ENCODE peak calls at places on chromosome 13, in nine cellular contexts. N, T, Z, S, E, M, L, J and O are unnamed samples.

GRCh38 chr13:70817571-70817970 is 709.3 kb upstream of the KLHL1 start:
- DNase-seq in N (no peak), T (no peak), Z (no peak), S (no peak), E (no peak), M (no peak), L (no peak), J (no peak), O (no peak)

GRCh38 chr13:88074794-88075509 is 403.8 kb downstream of the SLITRK5 start:
- DNase-seq in N (no peak), T (peak; percentile 3), Z (no peak), S (no peak), E (no peak), M (peak; percentile 44), L (no peak), J (no peak), O (no peak)

GRCh38 chr13:48478401-48478800 is 54.5 kb downstream of the RCBTB2 start:
- DNase-seq in N (no peak), T (no peak), Z (no peak), S (no peak), E (no peak), M (peak; percentile 20), L (no peak), J (no peak), O (no peak)

GRCh38 chr13:60572003-60572792 is 175.2 kb downstream of the TDRD3 start:
- DNase-seq in N (no peak), T (peak; percentile 58), Z (no peak), S (no peak), E (no peak), M (peak; percentile 80), L (no peak), J (peak; percentile 43), O (no peak)

GRCh38 chr13:68522184-68522583 is 1292.0 kb upstream of the PCDH9 start:
- DNase-seq in N (no peak), T (no peak), Z (no peak), S (no peak), E (no peak), M (no peak), L (no peak), J (no peak), O (no peak)

GRCh38 chr13:26867451-26868067 is 107.0 kb upstream of the GPR12 start:
- DNase-seq in N (no peak), T (peak; percentile 42), Z (no peak), S (peak; percentile 29), E (no peak), M (no peak), L (no peak), J (no peak), O (no peak)

GRCh38 chr13:40460116-40460515 is 206.3 kb downstream of the FOXO1 start:
- DNase-seq in N (no peak), T (no peak), Z (no peak), S (no peak), E (no peak), M (no peak), L (no peak), J (no peak), O (no peak)

GRCh38 chr13:40388617-40389016 is 277.8 kb downstream of the FOXO1 start:
- DNase-seq in N (no peak), T (no peak), Z (peak; percentile 73), S (peak; percentile 76), E (no peak), M (no peak), L (peak; percentile 53), J (no peak), O (no peak)

GRCh38 chr13:44148159-44148929 is 225.3 kb upstream of the SERP2 start:
- DNase-seq in N (no peak), T (no peak), Z (no peak), S (no peak), E (no peak), M (no peak), L (no peak), J (no peak), O (no peak)

GRCh38 chr13:44759723-44760360 is 183.7 kb upstream of the TSC22D1 start:
- DNase-seq in N (no peak), T (peak; percentile 23), Z (no peak), S (no peak), E (no peak), M (no peak), L (no peak), J (peak; percentile 83), O (no peak)

GRCh38 chr13:54029720-54030119 is 1001.1 kb downstream of the OLFM4 start:
- DNase-seq in N (no peak), T (no peak), Z (no peak), S (no peak), E (no peak), M (no peak), L (no peak), J (no peak), O (no peak)

GRCh38 chr13:95523598-95523997 is 28.9 kb upstream of the CLDN10 start:
- DNase-seq in N (no peak), T (no peak), Z (no peak), S (no peak), E (no peak), M (no peak), L (no peak), J (no peak), O (no peak)

GRCh38 chr13:59691501-59692066 is 472.1 kb downstream of the DIAPH3 start:
- DNase-seq in N (no peak), T (no peak), Z (no peak), S (no peak), E (no peak), M (peak; percentile 50), L (no peak), J (no peak), O (no peak)

GRCh38 chr13:109712187-109712601 is 74.2 kb downstream of the IRS2 start:
- DNase-seq in N (no peak), T (no peak), Z (no peak), S (no peak), E (no peak), M (no peak), L (no peak), J (no peak), O (no peak)

GRCh38 chr13:46609052-46609451 is 56.1 kb downstream of the LRCH1 start:
- DNase-seq in N (no peak), T (no peak), Z (no peak), S (no peak), E (no peak), M (no peak), L (no peak), J (no peak), O (no peak)

GRCh38 chr13:30971575-30971974 is 39.1 kb downstream of the TEX26 start:
- DNase-seq in N (no peak), T (peak; percentile 49), Z (no peak), S (no peak), E (no peak), M (no peak), L (no peak), J (no peak), O (no peak)

GRCh38 chr13:56615572-56615971 is 525.1 kb upstream of the PRR20A start:
- DNase-seq in N (no peak), T (no peak), Z (no peak), S (no peak), E (no peak), M (no peak), L (no peak), J (no peak), O (no peak)

GRCh38 chr13:110017379-110017778 is 231.0 kb upstream of the IRS2 start:
- DNase-seq in N (no peak), T (peak; percentile 92), Z (no peak), S (no peak), E (no peak), M (peak; percentile 96), L (no peak), J (peak; percentile 88), O (no peak)